ENCODE peak calls at places on chromosome 11, in six cellular contexts. J is MM.1S, A is endothelial cell of umbilical vein, V is hepatocyte, G is fibroblast of lung, D is DND-41. B is an unnamed sample.
A peak's percentile ranks its signal among the peaks of the same experiment; 100 is the strongest.

GRCh38 chr11:62108971-62109391 is 14.8 kb upstream of the INCENP start:
- DNase-seq in G (peak; percentile 79), J (no peak), D (no peak), V (no peak), A (peak; percentile 32), B (no peak)

GRCh38 chr11:58949184-58949583 is 9.9 kb downstream of the GLYATL1 start:
- DNase-seq in J (no peak), G (no peak), D (no peak), V (no peak), A (no peak), B (no peak)

GRCh38 chr11:122186439-122187080 is 70.5 kb upstream of the BLID start:
- DNase-seq in D (no peak), J (no peak), G (peak; percentile 98), V (peak; percentile 57), A (peak; percentile 93), B (no peak)

GRCh38 chr11:107018274-107018901 is at the start of gene GUCY1A2:
- DNase-seq in G (peak; percentile 37), J (peak; percentile 51), D (no peak), A (no peak), V (peak; percentile 57), B (no peak)

GRCh38 chr11:81104051-81104450 is 1629.6 kb downstream of the FAM181B start:
- DNase-seq in D (no peak), A (no peak), V (no peak), J (no peak), G (no peak), B (no peak)

GRCh38 chr11:106540001-106540400 is 462.5 kb downstream of the AASDHPPT start:
- DNase-seq in G (no peak), V (no peak), J (no peak), A (no peak), D (no peak), B (no peak)

GRCh38 chr11:73957654-73958361 is 7.0 kb downstream of the DNAJB13 start:
- DNase-seq in V (no peak), D (no peak), J (no peak), A (no peak), G (no peak), B (no peak)

GRCh38 chr11:130323452-130324448 is 9.0 kb upstream of the ZBTB44 start:
- DNase-seq in A (no peak), D (no peak), J (no peak), V (no peak), G (peak; percentile 3), B (no peak)

GRCh38 chr11:36326524-36327419 is 30.7 kb downstream of the PRR5L start:
- DNase-seq in J (no peak), A (no peak), V (no peak), G (no peak), D (no peak), B (no peak)

GRCh38 chr11:22624742-22625447 is 728 bp downstream of the FANCF start:
- DNase-seq in G (peak; percentile 70), J (peak; percentile 82), V (peak; percentile 85), A (peak; percentile 63), D (peak; percentile 74), B (peak; percentile 81)

GRCh38 chr11:36449566-36450390 is 60.3 kb downstream of the TRAF6 start:
- DNase-seq in J (no peak), G (peak; percentile 62), A (no peak), V (no peak), D (no peak), B (peak; percentile 45)

GRCh38 chr11:124879229-124879998 is 14.2 kb downstream of the ROBO3 start:
- DNase-seq in A (no peak), J (no peak), V (no peak), G (no peak), D (no peak), B (no peak)

GRCh38 chr11:22723257-22723656 is 56.8 kb downstream of the GAS2 start:
- DNase-seq in D (no peak), V (no peak), G (no peak), A (no peak), J (no peak), B (no peak)

GRCh38 chr11:30653606-30654005 is 67.5 kb upstream of the MPPED2 start:
- DNase-seq in D (no peak), G (no peak), A (no peak), V (no peak), J (peak; percentile 30), B (peak; percentile 54)

GRCh38 chr11:76155455-76156232 is 50.7 kb downstream of the WNT11 start:
- DNase-seq in G (no peak), A (no peak), J (no peak), D (no peak), V (no peak), B (no peak)

GRCh38 chr11:116792869-116793475 is 1.3 kb upstream of the APOA5 start:
- DNase-seq in A (no peak), V (no peak), D (no peak), G (peak; percentile 85), J (no peak), B (no peak)

GRCh38 chr11:86941077-86941870 is 13.9 kb downstream of the FZD4 start:
- DNase-seq in J (no peak), A (peak; percentile 46), V (no peak), G (no peak), D (no peak), B (no peak)

GRCh38 chr11:64378335-64378884 is 19.4 kb downstream of the RPS6KA4 start:
- DNase-seq in J (no peak), V (no peak), A (no peak), G (no peak), D (no peak), B (no peak)

GRCh38 chr11:32023370-32023964 is 67.4 kb upstream of the RCN1 start:
- DNase-seq in A (no peak), V (no peak), D (no peak), G (no peak), J (no peak), B (no peak)

GRCh38 chr11:92762175-92762574 is 207.3 kb upstream of the MTNR1B start:
- DNase-seq in J (peak; percentile 58), D (peak; percentile 81), G (no peak), A (no peak), V (no peak), B (no peak)

GRCh38 chr11:61683961-61684869 is 4.0 kb downstream of the DAGLA start:
- DNase-seq in V (no peak), J (no peak), D (no peak), A (no peak), G (peak; percentile 76), B (no peak)

GRCh38 chr11:112297248-112297866 is 36.7 kb upstream of the PLET1 start:
- DNase-seq in V (no peak), J (no peak), A (no peak), G (no peak), D (peak; percentile 64), B (no peak)

GRCh38 chr11:12701815-12702214 is 27.6 kb downstream of the TEAD1 start:
- DNase-seq in G (no peak), A (no peak), D (no peak), V (no peak), J (no peak), B (no peak)
- H3K4me2 ChIP-seq in G (no peak overlapping the region), A (no peak overlapping the region), D (no peak overlapping the region), V (peak overlapping the region; percentile 33), J (no peak overlapping the region), B (no peak overlapping the region)

DNA sequence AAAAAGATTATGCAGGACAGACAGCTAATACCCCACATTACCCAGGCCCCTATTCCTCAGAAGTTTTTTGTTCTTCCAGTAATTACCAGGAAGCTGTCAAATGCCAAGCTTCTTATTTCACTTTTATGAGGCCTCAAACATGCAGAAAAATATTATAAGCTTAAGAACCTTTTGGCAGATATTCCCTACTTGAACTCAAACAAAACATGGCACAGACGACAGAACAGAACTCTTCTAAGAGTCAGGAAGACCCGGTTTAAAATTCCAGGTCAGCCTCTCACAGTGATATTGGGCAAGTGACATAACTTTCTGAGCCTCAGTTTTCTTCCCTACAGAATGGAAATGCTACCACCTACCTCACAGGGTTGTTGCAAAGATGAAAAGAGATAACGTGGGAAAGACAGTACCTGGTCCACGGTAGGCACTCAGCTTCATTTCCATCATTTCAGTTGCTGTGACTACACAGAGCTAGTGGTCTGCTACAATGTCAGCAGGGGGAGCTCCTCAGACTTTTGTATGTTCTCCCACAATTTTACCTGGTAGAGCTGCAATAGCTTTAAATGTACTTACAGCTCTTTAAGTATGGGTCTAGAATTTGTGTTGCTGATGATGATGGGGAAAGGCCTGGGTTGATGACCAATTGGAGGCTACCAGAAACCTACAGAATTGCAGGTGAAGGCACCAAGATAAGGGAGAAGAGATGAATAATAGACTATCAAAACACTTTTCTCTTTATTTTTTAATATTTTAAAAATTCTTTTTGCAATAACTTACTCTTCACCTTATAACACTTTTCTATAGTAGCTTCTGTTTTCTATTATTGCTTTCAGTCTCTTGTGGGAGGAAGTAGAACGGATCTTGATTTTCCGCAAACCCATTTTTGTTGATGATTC is 98.3 kb upstream of the CHRM4 start:
- DNase-seq in V (peak; percentile 64), J (peak; percentile 48), A (peak; percentile 62), D (peak; percentile 44), G (peak; percentile 48), B (peak; percentile 84)
- H4K20me1 ChIP-seq in V (no peaks in the 10 kb centered on the region), J (no peaks in the 10 kb centered on the region), A (no peaks in the 10 kb centered on the region), D (peaks cover 4% of the 10 kb centered on the region), G (no peaks in the 10 kb centered on the region), B (peaks cover 5% of the 10 kb centered on the region)

DNA sequence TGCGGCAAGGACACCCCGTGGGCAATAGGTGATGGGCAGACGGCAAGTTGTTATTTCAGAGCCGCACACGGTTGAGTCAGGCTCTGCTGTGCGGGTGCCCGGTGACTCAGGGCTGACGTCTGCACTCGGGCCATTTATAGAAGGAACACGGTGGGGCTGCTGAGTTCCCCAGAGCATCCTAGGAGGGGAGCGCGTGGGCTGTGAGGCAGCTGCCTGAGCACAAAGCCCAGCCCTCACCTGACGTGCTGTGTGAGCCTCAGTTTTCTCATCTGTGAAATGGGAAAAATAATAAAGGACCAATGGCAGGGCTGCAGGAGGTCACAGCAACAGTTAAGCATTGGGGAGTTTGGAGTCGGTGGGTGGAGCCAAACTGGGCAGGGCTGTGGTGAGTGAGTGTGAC is 11.3 kb upstream of the RHOD start:
- DNase-seq in V (no peak), D (no peak), A (no peak), J (no peak), G (peak; percentile 95), B (peak; percentile 75)
- H3K4me2 ChIP-seq in V (no peak overlapping the region), D (no peak overlapping the region), A (no peak overlapping the region), J (no peak overlapping the region), G (no peak overlapping the region), B (no peak overlapping the region)

GRCh38 chr11:68497761-68498160 is 37.2 kb downstream of the PPP6R3 start:
- DNase-seq in J (no peak), A (no peak), D (no peak), V (no peak), G (no peak), B (no peak)

GRCh38 chr11:68498903-68499883 is 38.6 kb downstream of the PPP6R3 start:
- DNase-seq in A (no peak), D (no peak), G (no peak), V (no peak), J (no peak), B (peak; percentile 57)

GRCh38 chr11:68495872-68496271 is 35.3 kb downstream of the PPP6R3 start:
- DNase-seq in D (no peak), V (no peak), J (no peak), G (no peak), A (no peak), B (no peak)

GRCh38 chr11:68495330-68495729 is 34.8 kb downstream of the PPP6R3 start:
- DNase-seq in D (no peak), J (no peak), G (no peak), V (no peak), A (no peak), B (no peak)

DNA sequence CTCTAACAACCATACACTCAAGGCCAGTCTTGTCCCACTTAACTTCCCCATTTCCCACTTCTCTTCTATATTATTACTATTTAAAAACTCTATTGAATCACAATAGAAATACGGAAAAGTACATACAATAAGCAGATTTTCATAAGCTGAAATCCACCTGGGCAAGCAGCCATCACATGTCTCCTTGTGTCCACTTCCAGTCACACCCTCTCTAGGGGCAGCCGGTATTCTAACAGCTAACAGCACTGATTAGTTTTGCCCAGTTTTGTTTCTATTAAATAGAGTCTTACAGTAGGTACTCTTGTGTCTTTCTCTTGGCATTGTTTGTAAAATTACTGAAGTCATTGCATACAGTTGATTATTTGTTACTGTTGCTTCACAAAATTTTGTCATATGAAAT is 37.8 kb downstream of the PPP6R3 start:
- DNase-seq in G (no peak), D (no peak), J (no peak), V (no peak), A (no peak), B (peak; percentile 49)
- H4K20me1 ChIP-seq in G (no peaks in the 10 kb centered on the region), D (peaks cover 88% of the 10 kb centered on the region), J (peaks cover 77% of the 10 kb centered on the region), V (peaks cover 97% of the 10 kb centered on the region), A (peaks cover 20% of the 10 kb centered on the region), B (peaks cover 60% of the 10 kb centered on the region)

B was measured in Karpas-422.